ENCODE peak calls at places on chromosomes 5 and 9, in six cellular contexts. C is A549, H is upper lobe of left lung, Q is HepG2, W is K562, E is GM12878. K is an unnamed sample.

GRCh38 chr5:73812962-73813588 is 187.1 kb downstream of the ARHGEF28 start:
- ATAC-seq in C (peak; percentile 89), H (peak; percentile 81), Q (peak; percentile 84), W (no peak), E (no peak), K (no peak)

GRCh38 chr5:149452007-149452664 is 73.0 kb upstream of the IL17B start:
- ATAC-seq in C (no peak), H (peak; percentile 86), Q (peak; percentile 83), W (peak; percentile 75), E (peak; percentile 43), K (peak; percentile 27)

GRCh38 chr5:65548281-65548680 is 14.7 kb downstream of the CENPK start:
- ATAC-seq in C (no peak), H (no peak), Q (no peak), W (no peak), E (no peak), K (no peak)

GRCh38 chr9:131677445-131678180 is 62.3 kb downstream of the RAPGEF1 start:
- ATAC-seq in C (peak; percentile 37), H (peak; percentile 11), Q (peak; percentile 66), W (no peak), E (peak; percentile 62), K (no peak)

GRCh38 chr5:10421841-10422691 is 19.6 kb upstream of the ROPN1L start:
- ATAC-seq in C (no peak), H (no peak), Q (no peak), W (no peak), E (no peak), K (no peak)

GRCh38 chr5:141001854-141002666 is 35.8 kb downstream of the PCDHAC2 start:
- ATAC-seq in C (peak; percentile 49), H (peak; percentile 4), Q (no peak), W (no peak), E (no peak), K (no peak)

GRCh38 chr9:89528540-89528939 is 30.6 kb upstream of the SEMA4D start:
- ATAC-seq in C (peak; percentile 62), H (no peak), Q (peak; percentile 68), W (no peak), E (no peak), K (no peak)

GRCh38 chr9:9612270-9612669 is 1000.5 kb downstream of the PTPRD start:
- ATAC-seq in C (no peak), H (no peak), Q (no peak), W (no peak), E (peak; percentile 27), K (no peak)

GRCh38 chr5:146441896-146442295 is 5.2 kb upstream of the TCERG1 start:
- ATAC-seq in C (no peak), H (no peak), Q (no peak), W (no peak), E (no peak), K (no peak)

GRCh38 chr5:1155191-1156032 is 43.5 kb upstream of the SLC12A7 start:
- ATAC-seq in C (no peak), H (no peak), Q (peak; percentile 54), W (no peak), E (no peak), K (no peak)

GRCh38 chr5:75510417-75510835 is 1.0 kb downstream of the CERT1 start:
- ATAC-seq in C (peak; percentile 49), H (peak; percentile 60), Q (peak; percentile 28), W (peak; percentile 29), E (peak; percentile 4), K (peak; percentile 9)

GRCh38 chr9:88481933-88482332 is 53.0 kb upstream of the NXNL2 start:
- ATAC-seq in C (peak; percentile 78), H (no peak), Q (peak; percentile 64), W (no peak), E (no peak), K (no peak)

GRCh38 chr9:125674981-125675973 is 31.7 kb downstream of the MAPKAP1 start:
- ATAC-seq in C (peak; percentile 92), H (no peak), Q (no peak), W (no peak), E (no peak), K (peak; percentile 74)

GRCh38 chr9:16637218-16637617 is 233.3 kb downstream of the BNC2 start:
- ATAC-seq in C (no peak), H (no peak), Q (no peak), W (no peak), E (no peak), K (no peak)

GRCh38 chr9:116155700-116156045 is 2.1 kb downstream of the PAPPA start:
- ATAC-seq in C (no peak), H (no peak), Q (no peak), W (no peak), E (no peak), K (no peak)

GRCh38 chr5:173972844-173973613 is 15.9 kb upstream of the C5orf47 start:
- ATAC-seq in C (peak; percentile 55), H (peak; percentile 91), Q (peak; percentile 59), W (peak; percentile 82), E (peak; percentile 92), K (peak; percentile 83)

GRCh38 chr5:172920447-172920849 is 38.8 kb upstream of the RPL26L1 start:
- ATAC-seq in C (peak; percentile 87), H (no peak), Q (no peak), W (peak; percentile 58), E (no peak), K (peak; percentile 87)

GRCh38 chr9:69364510-69365150 is 39.6 kb downstream of the ENTREP1 start:
- ATAC-seq in C (no peak), H (no peak), Q (no peak), W (no peak), E (no peak), K (no peak)

GRCh38 chr5:109455598-109456096 is 45.9 kb upstream of the PJA2 start:
- ATAC-seq in C (peak; percentile 96), H (peak; percentile 93), Q (no peak), W (peak; percentile 57), E (peak; percentile 100), K (peak; percentile 90)
- TF ChIP-seq EP300 in C (no peak), H (peak; percentile 84), Q (no peak), W (no peak), E (peak; percentile 85), K (no peak)

GRCh38 chr5:126438871-126439270 is 15.7 kb downstream of the GRAMD2B start:
- ATAC-seq in C (no peak), H (no peak), Q (no peak), W (no peak), E (no peak), K (no peak)
- H3K27ac ChIP-seq in C (no peak overlapping the region), H (no peak overlapping the region), Q (no peak overlapping the region), W (no peak overlapping the region), E (peak overlapping the region; percentile 27), K (no peak overlapping the region)

DNA sequence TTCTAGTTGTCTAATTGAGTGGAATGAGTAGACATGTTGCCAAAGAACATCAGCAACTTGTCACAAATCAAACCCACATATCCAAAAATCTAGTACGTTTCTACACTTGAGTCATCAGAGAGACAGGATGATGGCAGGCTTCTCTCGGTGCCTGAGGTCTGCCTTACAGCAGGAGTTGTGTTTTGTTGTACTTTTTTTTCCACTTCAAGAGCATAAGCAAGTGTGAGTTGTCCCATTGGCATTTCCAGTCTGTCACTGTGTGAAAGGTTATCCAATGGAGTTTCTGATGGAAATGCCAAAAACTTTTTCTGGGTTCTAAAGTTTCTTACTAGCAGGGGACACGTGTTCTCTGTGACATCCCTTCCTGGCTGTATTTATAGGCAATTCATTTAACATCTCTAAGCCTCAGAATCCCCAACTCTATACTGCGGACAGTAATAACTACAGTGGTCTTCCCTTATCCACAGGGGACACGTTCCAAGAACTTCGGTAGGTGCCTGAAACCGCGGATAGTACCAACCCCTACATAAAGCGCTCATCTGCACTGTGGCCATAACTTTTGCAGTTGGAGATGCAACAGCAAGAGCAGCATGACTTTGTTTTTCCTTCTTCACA is 246.5 kb downstream of the SYK start:
- ATAC-seq in C (no peak), H (no peak), Q (no peak), W (no peak), E (no peak), K (no peak)
- TF ChIP-seq POLR2A in C (no peak), H (no peak), Q (no peak), W (no peak), E (no peak), K (no peak)

DNA sequence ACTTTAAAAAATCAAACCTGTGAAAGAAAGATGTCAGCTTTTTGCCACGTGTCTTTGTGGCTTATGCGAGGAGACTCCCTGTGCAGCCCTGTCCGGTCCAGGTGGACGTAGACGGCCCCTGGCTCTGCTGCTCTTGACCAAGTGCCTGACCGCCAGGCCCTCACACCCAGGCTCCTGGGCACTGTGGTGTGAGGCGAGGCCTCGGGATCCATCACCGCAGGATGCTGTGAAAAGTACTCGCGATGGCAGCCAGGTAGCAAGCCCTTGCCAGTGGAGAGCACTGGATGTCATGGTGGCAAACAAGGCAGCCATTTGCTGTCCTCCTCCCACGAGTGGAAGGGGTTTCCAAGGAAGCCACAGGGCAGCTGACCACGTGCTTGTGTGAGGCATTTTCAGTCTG is 245.1 kb downstream of the CACNA1B start:
- ATAC-seq in C (no peak), H (no peak), Q (no peak), W (no peak), E (no peak), K (no peak)
- TF ChIP-seq EP300 in C (no peak), H (no peak), Q (no peak), W (no peak), E (no peak), K (no peak)

K was measured in gastroesophageal sphincter.